ENCODE peak calls at places on chromosomes 4 and X, in six cellular contexts. F is GM12878, P is A549, O is K562, L is HepG2, N is upper lobe of left lung. Z is an unnamed sample. For H3K4me1, the result is how much of the 10 kb centered on the place peaks cover.

GRCh38 chr4:2818351-2818939 is 25.2 kb upstream of the ADD1 start:
- ATAC-seq in F (peak), O (no peak), L (no peak), N (peak), P (no peak), Z (peak)

GRCh38 chr4:8512510-8512909 is 67.7 kb upstream of the GPR78 start:
- ATAC-seq in P (no peak), L (no peak), O (no peak), F (no peak), N (no peak), Z (no peak)

GRCh38 chrX:13263560-13264251 is 56.1 kb downstream of the ATXN3L start:
- ATAC-seq in P (no peak), O (no peak), N (no peak), F (peak), L (no peak), Z (no peak)

GRCh38 chrX:13550346-13550745 is 19.1 kb upstream of the EGFL6 start:
- ATAC-seq in N (no peak), F (peak), P (no peak), O (no peak), L (no peak), Z (no peak)

GRCh38 chr4:182880387-182881356 is 36.5 kb downstream of the DCTD start:
- ATAC-seq in O (no peak), N (no peak), F (no peak), L (peak), P (no peak), Z (no peak)

GRCh38 chr4:79823148-79823763 is 249.8 kb downstream of the ANTXR2 start:
- ATAC-seq in F (no peak), L (no peak), N (no peak), O (no peak), P (no peak), Z (peak)

GRCh38 chr4:173519130-173520101 is 10.6 kb downstream of the HAND2 start:
- ATAC-seq in F (no peak), O (no peak), P (no peak), L (no peak), N (no peak), Z (no peak)

GRCh38 chrX:115030635-115031034 is 13.2 kb upstream of the IL13RA2 start:
- ATAC-seq in O (no peak), L (no peak), P (no peak), N (no peak), F (no peak), Z (no peak)

GRCh38 chr4:108004646-108005045 is 15.0 kb downstream of the HADH start:
- ATAC-seq in O (no peak), F (no peak), P (no peak), L (no peak), N (no peak), Z (no peak)

GRCh38 chr4:123121241-123121907 is 199.0 kb upstream of the NUDT6 start:
- ATAC-seq in N (no peak), P (peak), L (peak), F (no peak), O (no peak), Z (no peak)

GRCh38 chr4:76740866-76741662 is 156.9 kb downstream of the SOWAHB start:
- ATAC-seq in F (no peak), O (peak), N (no peak), L (no peak), P (no peak), Z (no peak)

GRCh38 chr4:89722517-89722916 is 114.4 kb downstream of the SNCA start:
- ATAC-seq in N (no peak), L (no peak), O (no peak), F (no peak), P (no peak), Z (no peak)

GRCh38 chr4:3405176-3405575 is 36.6 kb upstream of the HGFAC start:
- ATAC-seq in L (no peak), F (no peak), P (no peak), O (no peak), N (no peak), Z (no peak)

GRCh38 chr4:10457255-10457801 is at the start of gene ZNF518B:
- ATAC-seq in P (peak), O (peak), F (peak), L (no peak), N (peak), Z (peak)

GRCh38 chr4:85866508-85866907 is 391.6 kb downstream of the ARHGAP24 start:
- ATAC-seq in O (no peak), F (peak), P (no peak), N (peak), L (no peak), Z (no peak)

GRCh38 chr4:71689822-71690221 is 94.1 kb downstream of the GC start:
- ATAC-seq in L (no peak), P (no peak), N (no peak), O (no peak), F (no peak), Z (no peak)

GRCh38 chrX:44022964-44023363 is 49.8 kb upstream of the NDP start:
- ATAC-seq in O (no peak), N (no peak), F (no peak), P (no peak), L (no peak), Z (no peak)

DNA sequence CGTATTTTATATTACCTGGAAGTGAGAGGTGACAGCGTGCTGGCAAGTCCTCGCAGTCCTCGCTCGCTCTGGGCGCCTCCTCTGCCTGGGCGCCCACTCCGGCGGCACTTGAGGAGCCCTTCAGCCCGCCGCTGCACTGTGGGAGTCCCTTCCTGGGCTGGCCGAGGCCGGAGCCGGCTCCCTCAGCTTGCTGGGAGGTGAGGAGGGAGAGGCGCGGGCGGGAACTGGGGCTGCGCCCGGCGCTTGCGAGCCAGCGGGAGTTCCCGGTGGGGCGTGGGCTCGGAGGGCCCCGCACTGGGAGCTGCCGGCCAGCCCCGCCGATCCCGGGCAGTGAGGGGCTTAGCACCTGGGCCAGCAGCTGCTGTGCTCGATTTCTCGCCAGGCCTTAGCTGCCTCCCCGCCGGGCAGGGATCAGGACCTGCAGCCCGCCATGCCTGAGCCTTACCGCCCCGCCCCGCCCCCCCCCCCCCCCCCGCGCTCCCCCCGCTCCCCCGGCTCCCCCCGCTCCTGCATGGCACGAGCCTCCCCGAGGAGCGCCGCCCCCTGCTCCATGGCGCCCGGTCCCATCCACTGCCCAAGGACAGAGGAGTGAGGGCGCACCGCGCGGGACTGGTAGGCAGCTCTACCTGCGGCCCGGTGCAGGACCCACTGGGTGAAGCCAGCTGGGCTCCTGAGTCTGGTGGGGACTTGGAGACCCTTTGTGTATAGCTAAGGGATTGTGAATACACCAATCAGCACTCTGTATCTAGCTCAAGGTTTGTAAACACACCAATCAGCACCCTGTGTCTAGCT is 298.9 kb upstream of the MAGEB16 start:
- ATAC-seq in L (no peak), P (no peak), F (no peak), N (no peak), O (no peak), Z (no peak)
- H3K4me1 ChIP-seq in L (under half), P (under half), F (under half), N (under half), O (under half), Z (under half)

DNA sequence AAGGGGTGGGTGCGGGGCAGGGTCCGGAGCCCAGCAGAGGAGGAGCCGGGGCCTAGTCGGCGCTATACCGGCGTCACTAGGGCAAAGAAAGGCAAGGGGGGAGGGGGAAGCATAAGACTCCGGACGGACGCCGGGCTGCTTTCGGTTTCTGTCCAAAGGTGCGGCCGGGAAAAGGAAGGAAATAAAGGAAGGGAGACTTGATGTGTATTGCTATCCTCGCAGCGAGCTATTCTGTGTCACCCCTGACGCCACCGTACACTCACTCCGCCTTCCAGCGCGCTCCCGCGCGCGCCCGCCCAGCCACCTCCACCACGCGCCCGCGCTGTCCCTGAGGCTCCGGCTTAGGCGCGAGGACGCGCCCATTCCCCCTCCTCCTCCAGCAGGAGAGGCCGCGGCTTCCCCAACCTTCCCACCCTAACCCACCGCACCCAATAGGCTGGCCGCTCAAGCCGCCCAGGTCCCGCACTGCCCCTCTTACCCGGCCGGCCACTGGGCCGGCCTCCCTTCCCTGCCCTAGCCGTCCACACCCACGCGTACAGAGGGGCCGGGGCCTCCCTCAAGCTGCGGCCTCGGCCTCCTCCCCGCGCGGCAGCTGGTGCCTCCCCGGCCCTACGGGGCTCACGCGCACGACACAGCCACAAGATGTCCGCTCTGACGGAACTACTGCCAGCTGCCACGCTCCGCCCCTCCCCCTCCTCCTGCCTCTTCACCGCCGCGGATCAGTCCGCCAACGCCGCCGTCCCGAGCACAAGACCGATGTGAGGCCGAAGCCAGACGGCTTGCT is at the start of gene UBE2D3:
- ATAC-seq in P (peak), O (peak), N (peak), F (peak), L (peak), Z (peak)
- TF ChIP-seq CTCF in P (no peak), O (peak), N (no peak), F (peak), L (peak), Z (peak)

DNA sequence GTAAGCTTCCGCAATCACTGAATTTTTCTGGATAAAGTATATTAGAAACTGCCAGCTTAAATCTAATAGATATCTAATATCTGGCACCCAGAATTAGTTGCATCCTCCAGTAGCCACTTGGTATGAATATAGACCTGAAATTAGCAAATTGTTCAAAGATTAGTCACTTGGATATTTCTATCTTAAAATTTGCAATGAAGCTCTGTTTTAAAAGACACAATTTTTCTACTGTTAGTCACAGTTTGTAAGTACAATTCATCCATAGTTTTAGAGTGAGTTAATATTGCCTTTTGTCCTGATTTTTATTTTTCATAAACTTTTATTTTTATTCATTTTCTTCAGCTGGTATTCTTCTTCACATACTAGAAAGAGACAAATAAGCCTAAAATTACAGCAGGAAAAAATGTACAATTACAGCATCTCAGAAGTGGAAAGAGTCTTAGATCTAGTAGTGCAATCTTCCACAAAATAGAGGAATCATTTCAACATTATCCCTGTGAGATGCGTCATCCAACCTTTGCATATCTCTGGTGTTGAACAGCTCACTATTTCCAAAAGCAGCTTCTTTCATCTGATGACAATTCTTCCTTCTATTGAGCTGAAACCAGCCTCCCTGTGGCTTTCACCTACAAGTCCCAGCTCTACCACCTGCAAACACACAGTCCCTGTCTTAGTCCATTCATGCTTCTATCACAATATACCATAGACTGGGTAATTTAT is 190.0 kb upstream of the AR start:
- ATAC-seq in P (no peak), F (no peak), L (no peak), N (no peak), O (no peak), Z (no peak)
- TF ChIP-seq EP300 in P (no peak), F (no peak), L (no peak), N (no peak), O (no peak), Z (no peak)

DNA sequence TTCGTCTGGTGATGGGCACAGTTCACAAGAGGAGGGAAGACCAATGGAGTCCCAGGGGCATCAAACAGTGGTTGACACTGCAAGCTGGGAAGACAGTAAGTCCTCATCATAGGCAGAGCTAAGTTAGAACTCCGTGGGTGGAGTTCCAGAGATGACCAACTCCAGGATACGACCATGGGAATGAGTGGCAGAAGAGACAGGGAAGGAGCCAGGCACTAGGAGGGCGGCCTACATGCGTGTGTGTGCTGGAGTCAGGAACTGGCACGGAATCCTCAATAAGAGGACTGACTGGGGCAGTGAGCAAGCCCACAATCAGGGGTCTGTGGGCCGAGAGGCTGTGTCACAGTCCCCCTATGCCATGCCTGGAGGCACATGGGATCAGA is 30.4 kb upstream of the IRAK1 start:
- ATAC-seq in O (no peak), P (no peak), F (no peak), N (no peak), L (no peak), Z (no peak)
- H3K4me1 ChIP-seq in O (under half), P (under half), F (under half), N (under half), L (under half), Z (half or more)

GRCh38 chrX:11040405-11040804 is 70.7 kb upstream of the HCCS start:
- ATAC-seq in L (no peak), N (no peak), F (no peak), P (no peak), O (no peak), Z (no peak)
- TF ChIP-seq CTCF in L (peak), N (no peak), F (no peak), P (no peak), O (no peak), Z (no peak)

GRCh38 chr4:147617173-147617840 is at the start of gene TMEM184C:
- ATAC-seq in N (peak), O (peak), P (peak), L (peak), F (peak), Z (peak)
- TF ChIP-seq EP300 in N (no peak), O (no peak), P (no peak), L (peak), F (peak), Z (no peak)

GRCh38 chr4:42637861-42638260 is 19.0 kb downstream of the ATP8A1 start:
- ATAC-seq in P (no peak), N (no peak), F (peak), O (no peak), L (no peak), Z (no peak)
- H3K4me1 ChIP-seq in P (under half), N (under half), F (half or more), O (under half), L (under half), Z (under half)

GRCh38 chrX:122739770-122740169 is 444.3 kb upstream of the GRIA3 start:
- ATAC-seq in F (no peak), P (no peak), N (no peak), L (peak), O (no peak), Z (no peak)
- TF ChIP-seq CTCF in F (no peak), P (no peak), N (no peak), L (peak), O (no peak), Z (no peak)

Z was measured in gastroesophageal sphincter.